ENCODE peak calls at places on chromosomes 13 and 19, in five cellular contexts. B, X, R, N and C are unnamed samples.

GRCh38 chr13:30829145-30829544 is 76.9 kb upstream of the MEDAG start:
- DNase-seq in B (no peak), X (no peak), R (peak; percentile 23), N (peak; percentile 31), C (peak; percentile 51)

GRCh38 chr13:113663934-113664333 is 3.1 kb upstream of the GRK1 start:
- DNase-seq in B (no peak), R (no peak), X (peak; percentile 6), N (no peak), C (no peak)

GRCh38 chr13:95058680-95059079 is 242.6 kb downstream of the ABCC4 start:
- DNase-seq in N (no peak), X (no peak), R (no peak), B (no peak), C (no peak)

GRCh38 chr19:2308114-2308556 is at the start of gene LINGO3:
- DNase-seq in B (no peak), N (no peak), X (no peak), R (no peak), C (no peak)

GRCh38 chr19:49502866-49503581 is 6.8 kb downstream of the RPS11 start:
- DNase-seq in R (peak; percentile 69), X (no peak), N (peak; percentile 83), B (no peak), C (peak; percentile 67)

GRCh38 chr13:61410669-61411297 is 4.9 kb downstream of the PCDH20 start:
- DNase-seq in R (no peak), N (peak; percentile 24), B (no peak), X (no peak), C (peak; percentile 26)

GRCh38 chr19:5335101-5335500 is 5.5 kb downstream of the PTPRS start:
- DNase-seq in N (no peak), X (no peak), R (no peak), B (no peak), C (no peak)

GRCh38 chr13:85974604-85975366 is 175.6 kb upstream of the SLITRK6 start:
- DNase-seq in B (no peak), R (no peak), X (no peak), N (no peak), C (no peak)

GRCh38 chr19:56153507-56153906 is 12.4 kb downstream of the ZNF444 start:
- DNase-seq in X (peak; percentile 72), B (no peak), N (peak; percentile 25), R (no peak), C (no peak)

GRCh38 chr19:37926711-37927110 is 19.7 kb downstream of the SIPA1L3 start:
- DNase-seq in X (no peak), N (no peak), R (no peak), B (no peak), C (no peak)

GRCh38 chr13:50080856-50081105 is 65.5 kb downstream of the KCNRG start:
- DNase-seq in R (no peak), N (peak; percentile 59), X (no peak), B (no peak), C (no peak)

GRCh38 chr19:409006-409514 is at the start of gene C2CD4C:
- DNase-seq in X (no peak), R (no peak), N (no peak), B (no peak), C (peak; percentile 23)

GRCh38 chr13:40026174-40026585 is 370.7 kb downstream of the COG6 start:
- DNase-seq in N (no peak), R (no peak), B (no peak), X (no peak), C (no peak)

GRCh38 chr13:31418186-31418585 is 218.4 kb downstream of the B3GLCT start:
- DNase-seq in B (no peak), R (no peak), X (no peak), N (no peak), C (no peak)

GRCh38 chr19:55626350-55626749 is 2.0 kb upstream of the ZNF784 start:
- DNase-seq in N (no peak), X (no peak), B (no peak), R (no peak), C (no peak)

GRCh38 chr19:29645911-29646310 is 19.4 kb upstream of the PLEKHF1 start:
- DNase-seq in N (no peak), R (no peak), B (no peak), X (no peak), C (peak; percentile 49)

DNA sequence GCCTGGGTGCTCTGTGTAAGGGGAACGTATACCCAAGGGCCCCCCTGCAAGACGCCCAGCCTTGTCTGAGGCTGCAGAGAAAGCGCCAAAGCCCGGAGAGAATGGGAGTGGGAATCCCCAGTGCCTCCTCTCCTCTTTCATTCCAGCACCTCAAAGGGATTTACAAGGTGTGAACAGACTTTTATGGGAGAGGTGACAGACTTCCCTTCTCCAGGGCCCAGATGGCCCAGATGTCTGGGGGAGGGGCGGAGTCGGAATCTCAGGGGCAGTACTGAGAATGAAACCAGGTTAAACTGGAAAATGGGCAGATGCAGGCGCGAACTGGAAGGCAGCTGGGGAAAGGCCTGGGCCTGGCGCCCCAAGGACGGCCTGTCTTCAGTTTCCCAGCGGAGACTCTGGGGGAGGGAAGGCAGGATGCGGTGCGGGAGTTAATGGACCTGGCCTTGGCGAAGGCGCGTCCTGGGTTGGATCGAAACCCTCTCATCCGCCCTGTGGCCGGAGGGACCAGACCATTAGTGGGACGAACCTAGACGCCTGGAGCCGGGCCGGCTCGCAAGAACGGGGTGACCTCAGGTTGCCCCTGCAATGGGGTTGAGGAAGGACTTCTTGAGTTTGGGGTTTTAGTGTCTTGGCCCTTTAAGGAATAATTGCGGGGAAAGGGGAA is 622 bp upstream of the TRIP10 start:
- DNase-seq in N (no peak), B (no peak), X (peak; percentile 62), R (no peak), C (no peak)
- TF ChIP-seq MAX in N (no peak), B (no peak), X (no peak), R (no peak), C (no peak)

GRCh38 chr13:46057251-46058015 is 4.9 kb upstream of the ZC3H13 start:
- DNase-seq in B (no peak), N (no peak), X (no peak), R (no peak), C (no peak)
- TF ChIP-seq MAX in B (no peak), N (no peak), X (no peak), R (no peak), C (no peak)

GRCh38 chr19:17580470-17581000 is 25.1 kb downstream of the COLGALT1 start:
- DNase-seq in R (no peak), B (no peak), X (peak; percentile 46), N (no peak), C (no peak)

GRCh38 chr19:17577698-17578097 is 22.2 kb downstream of the COLGALT1 start:
- DNase-seq in N (no peak), B (no peak), X (peak; percentile 38), R (no peak), C (no peak)

GRCh38 chr19:17576758-17577532 is 21.5 kb downstream of the COLGALT1 start:
- DNase-seq in X (peak; percentile 100), B (peak; percentile 95), N (no peak), R (peak; percentile 53), C (peak; percentile 54)

GRCh38 chr19:17581211-17581874 is 25.9 kb downstream of the COLGALT1 start:
- DNase-seq in N (no peak), X (no peak), B (no peak), R (no peak), C (no peak)

GRCh38 chr19:17579523-17580244 is 24.2 kb downstream of the COLGALT1 start:
- DNase-seq in X (peak; percentile 93), R (peak; percentile 73), N (peak; percentile 39), B (peak; percentile 87), C (peak; percentile 63)
- TF ChIP-seq MAX in X (peak; percentile 49), R (peak; percentile 43), N (no peak), B (peak; percentile 43), C (no peak)

GRCh38 chr19:3316659-3317207 is 49.6 kb upstream of the NFIC start:
- DNase-seq in N (no peak), R (no peak), B (no peak), X (no peak), C (no peak)
- TF ChIP-seq MAX in N (no peak), R (no peak), B (no peak), X (no peak), C (no peak)

GRCh38 chr13:60158321-60158801 is 5.4 kb downstream of the DIAPH3 start:
- DNase-seq in N (no peak), B (no peak), X (no peak), R (no peak), C (no peak)
- TF ChIP-seq MAX in N (no peak), B (no peak), X (no peak), R (no peak), C (no peak)